ENCODE peak calls at places on chromosome 11, in nine cellular contexts. W, M, C, T, O, L, U, V and R are unnamed samples.

GRCh38 chr11:44568706-44569473 is 3.4 kb downstream of the CD82 start:
- DNase-seq in C (peak; percentile 62), W (peak; percentile 75), U (peak; percentile 89), L (no peak), V (peak; percentile 90), M (peak; percentile 74), O (no peak), T (peak; percentile 80), R (peak; percentile 77)

GRCh38 chr11:82791779-82792178 is 58.1 kb upstream of the FAM181B start:
- DNase-seq in M (no peak), W (no peak), V (no peak), L (no peak), O (no peak), C (no peak), U (no peak), T (no peak), R (no peak)

GRCh38 chr11:75535039-75535563 is 9.4 kb upstream of the GDPD5 start:
- DNase-seq in W (no peak), T (no peak), U (no peak), V (no peak), C (no peak), M (no peak), O (no peak), L (no peak), R (no peak)

GRCh38 chr11:117239295-117239694 is 6.8 kb downstream of the RNF214 start:
- DNase-seq in O (no peak), T (peak; percentile 56), U (no peak), L (no peak), W (peak; percentile 37), V (peak; percentile 76), M (no peak), C (no peak), R (no peak)

GRCh38 chr11:76083563-76084451 is 122.5 kb downstream of the WNT11 start:
- DNase-seq in W (no peak), U (no peak), M (no peak), V (no peak), T (no peak), C (no peak), O (no peak), L (no peak), R (no peak)

GRCh38 chr11:1344056-1344635 is 34.7 kb upstream of the TOLLIP start:
- DNase-seq in T (no peak), M (no peak), U (peak; percentile 82), L (no peak), O (peak; percentile 33), W (no peak), C (no peak), V (no peak), R (no peak)

GRCh38 chr11:60100511-60100910 is 12.0 kb downstream of the MS4A2 start:
- DNase-seq in W (no peak), U (no peak), C (no peak), M (no peak), T (no peak), O (no peak), L (no peak), V (no peak), R (no peak)

GRCh38 chr11:111417766-111418435 is 38.8 kb upstream of the POU2AF1 start:
- DNase-seq in T (no peak), V (peak; percentile 98), C (peak; percentile 79), M (no peak), L (no peak), O (no peak), U (no peak), W (no peak), R (no peak)

GRCh38 chr11:16484434-16484833 is 128.1 kb upstream of the SOX6 start:
- DNase-seq in W (no peak), T (no peak), O (no peak), U (no peak), C (no peak), M (no peak), V (no peak), L (no peak), R (no peak)

GRCh38 chr11:116835042-116835772 is 2.2 kb downstream of the APOA1 start:
- DNase-seq in M (peak; percentile 55), L (no peak), U (no peak), C (no peak), V (no peak), W (no peak), T (no peak), O (no peak), R (peak; percentile 45)

GRCh38 chr11:14189874-14190273 is 169.1 kb downstream of the RRAS2 start:
- DNase-seq in C (peak; percentile 11), T (no peak), U (no peak), W (no peak), O (no peak), L (no peak), M (no peak), V (no peak), R (no peak)

GRCh38 chr11:34996958-34997357 is 80.5 kb downstream of the PDHX start:
- DNase-seq in O (no peak), M (no peak), C (no peak), L (no peak), T (no peak), V (no peak), W (no peak), U (no peak), R (no peak)

GRCh38 chr11:76672431-76673163 is 2.0 kb upstream of the LRRC32 start:
- DNase-seq in U (no peak), O (no peak), L (no peak), V (no peak), W (no peak), M (peak; percentile 95), T (no peak), C (no peak), R (peak; percentile 75)

GRCh38 chr11:113974741-113975470 is at the start of gene HTR3A:
- DNase-seq in W (no peak), T (no peak), C (peak; percentile 14), M (no peak), U (no peak), O (peak; percentile 76), V (no peak), L (peak; percentile 69), R (no peak)

GRCh38 chr11:44611687-44612437 is 46.4 kb downstream of the CD82 start:
- DNase-seq in T (no peak), V (no peak), C (no peak), O (no peak), U (no peak), L (no peak), M (peak; percentile 86), W (no peak), R (peak; percentile 77)

DNA sequence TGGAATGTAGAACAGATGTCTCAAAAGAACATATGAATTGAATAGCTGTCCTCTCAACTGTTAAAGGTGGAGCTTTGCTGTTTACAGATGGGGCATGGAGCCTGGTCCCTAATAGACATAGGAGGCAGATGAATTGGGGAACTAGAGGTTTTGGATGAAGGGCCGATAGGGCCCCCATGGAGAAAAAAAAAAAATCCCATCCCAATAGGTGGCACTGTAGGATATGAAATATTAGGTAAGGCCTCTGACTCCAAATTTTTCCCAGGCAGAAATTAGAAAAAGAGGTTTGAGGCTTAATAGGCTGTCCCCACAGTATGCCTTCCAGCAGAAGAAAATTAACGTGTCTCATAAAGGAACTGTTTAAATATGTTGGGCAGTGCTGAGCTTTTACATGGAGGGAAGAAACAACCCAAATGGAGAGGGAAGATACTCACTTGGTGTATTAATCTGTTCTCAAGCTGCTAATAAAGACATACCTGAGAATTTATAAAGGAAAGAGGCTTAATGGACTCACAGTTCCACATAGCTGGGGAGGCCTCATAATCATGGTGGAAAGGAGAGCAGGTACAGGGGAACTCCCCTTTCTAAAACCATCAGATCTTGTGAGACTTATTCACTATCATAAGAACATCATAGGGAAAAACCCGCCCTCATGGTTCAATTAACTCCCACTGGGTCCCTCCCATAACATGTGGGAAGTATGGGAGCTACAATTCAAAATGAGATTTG is 30.1 kb upstream of the TMEM45B start:
- DNase-seq in V (no peak), W (no peak), M (no peak), U (no peak), O (no peak), L (no peak), C (no peak), T (no peak), R (no peak)
- TF ChIP-seq CTCF in V (peak; percentile 30), W (peak; percentile 55), M (no peak), U (peak; percentile 43), O (no peak), L (peak; percentile 27), C (no peak), T (peak; percentile 74), R (no peak)

GRCh38 chr11:86798988-86799387 is 1.4 kb upstream of the PRSS23 start:
- DNase-seq in O (no peak), M (no peak), C (no peak), T (no peak), U (no peak), V (peak; percentile 30), L (no peak), W (no peak), R (no peak)
- TF ChIP-seq CTCF in O (no peak), M (no peak), C (no peak), T (no peak), U (no peak), V (no peak), L (no peak), W (no peak), R (no peak)

DNA sequence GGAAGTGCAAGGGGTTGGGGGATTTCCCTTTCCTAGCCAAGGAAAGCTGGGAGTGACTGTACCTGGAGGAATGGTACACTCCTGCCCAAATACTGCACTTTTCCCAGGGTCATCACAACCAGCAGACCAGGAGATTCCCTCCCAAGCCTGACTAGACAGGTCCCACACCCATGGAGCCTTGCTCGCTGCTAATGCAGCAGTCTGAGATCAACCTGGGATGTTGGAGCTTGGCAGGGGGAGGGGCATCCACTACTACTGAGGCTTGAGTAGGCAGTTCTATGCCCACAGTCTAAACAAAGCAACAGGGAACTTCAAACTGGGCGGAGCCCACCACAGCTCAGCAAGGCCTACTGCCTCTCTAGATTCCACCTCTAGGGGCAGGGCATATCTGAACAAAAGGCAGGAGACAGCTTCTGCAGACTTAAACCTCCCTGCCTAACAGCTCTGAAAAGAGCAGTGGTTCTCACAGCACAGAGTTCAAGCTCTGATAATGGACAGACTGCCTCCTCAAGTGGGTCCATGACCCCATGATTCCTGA is 58.5 kb downstream of the SLC22A9 start:
- DNase-seq in L (no peak), T (peak; percentile 6), U (no peak), O (no peak), W (no peak), V (no peak), C (no peak), M (no peak), R (no peak)
- TF ChIP-seq CTCF in L (no peak), T (no peak), U (no peak), O (no peak), W (no peak), V (no peak), C (no peak), M (no peak), R (no peak)

GRCh38 chr11:118979434-118979833 is 7.9 kb downstream of the FOXR1 start:
- DNase-seq in T (no peak), L (no peak), V (no peak), M (no peak), C (no peak), O (no peak), U (no peak), W (no peak), R (no peak)
- TF ChIP-seq CTCF in T (no peak), L (no peak), V (no peak), M (no peak), C (no peak), O (no peak), U (no peak), W (no peak), R (no peak)